ENCODE peak calls at places on chromosome 22, in four cellular contexts. Y is mesenteric fat pad; K is body of pancreas; U is activated effector memory CD4-positive, alpha-beta T cell treated with Interleukin-2 at 50 U/mL for 16 hours. E is an unnamed sample.
A peak's percentile ranks its signal among the peaks of the same experiment; 100 is the strongest.

GRCh38 chr22:37220543-37220968 is 8.3 kb upstream of the SSTR3 start:
- DNase-seq in Y (no peak), K (no peak), U (no peak), E (no peak)

GRCh38 chr22:22871536-22872278 is 15.9 kb upstream of the IGLL5 start:
- DNase-seq in Y (peak; percentile 39), K (no peak), U (no peak), E (no peak)

GRCh38 chr22:41512421-41513194 is 31.7 kb downstream of the POLR3H start:
- DNase-seq in Y (no peak), K (no peak), U (no peak), E (no peak)

GRCh38 chr22:45870011-45870410 is 107.0 kb downstream of the WNT7B start:
- DNase-seq in Y (peak; percentile 57), K (no peak), U (no peak), E (no peak)

GRCh38 chr22:31046591-31047226 is 34.4 kb upstream of the SMTN start:
- DNase-seq in Y (no peak), K (peak; percentile 28), U (no peak), E (no peak)

GRCh38 chr22:46297151-46297819 is 615 bp downstream of the GTSE1 start:
- DNase-seq in Y (no peak), K (peak; percentile 27), U (no peak), E (no peak)

GRCh38 chr22:40249286-40249685 is 71.6 kb downstream of the TNRC6B start:
- DNase-seq in Y (no peak), K (no peak), U (no peak), E (no peak)

GRCh38 chr22:50535113-50535512 is 5.3 kb upstream of the TYMP start:
- DNase-seq in Y (no peak), K (no peak), U (no peak), E (no peak)

GRCh38 chr22:26979294-26979693 is 321.9 kb downstream of the MIAT start:
- DNase-seq in Y (no peak), K (no peak), U (no peak), E (no peak)

GRCh38 chr22:44443641-44444235 is 54.3 kb downstream of the RTL6 start:
- DNase-seq in Y (peak; percentile 57), K (no peak), U (no peak), E (no peak)

GRCh38 chr22:22573047-22573889 is 14.2 kb upstream of the PRAME start:
- DNase-seq in Y (no peak), K (no peak), U (no peak), E (no peak)

GRCh38 chr22:49827307-49827852 is 293 bp downstream of the BRD1 start:
- DNase-seq in Y (no peak), K (no peak), U (no peak), E (no peak)

GRCh38 chr22:27474711-27475547 is 326.6 kb downstream of the MN1 start:
- DNase-seq in Y (no peak), K (no peak), U (no peak), E (no peak)

GRCh38 chr22:27482414-27482813 is 319.1 kb downstream of the MN1 start:
- DNase-seq in Y (no peak), K (no peak), U (no peak), E (no peak)